ENCODE peak calls at places on chromosomes 4 and X, in eight cellular contexts. H is GM12892, I is dermis microvascular lymphatic vessel endothelial cell, Q is HEK293T, L is MCF 10A, M is foreskin fibroblast, D is posterior vena cava, R is left ventricle myocardium superior. Y is an unnamed sample.

GRCh38 chr4:76267811-76268210 is 16.3 kb downstream of the FAM47E start:
- DNase-seq in H (no peak), I (no peak), Q (no peak), L (no peak), M (no peak), D (no peak), R (no peak), Y (no peak)

GRCh38 chrX:132271330-132271729 is 52.1 kb upstream of the RAP2C start:
- DNase-seq in H (no peak), I (no peak), Q (no peak), L (peak; percentile 61), M (peak; percentile 42), D (no peak), R (no peak), Y (no peak)

GRCh38 chrX:115898382-115899001 is 272.1 kb upstream of the AGTR2 start:
- DNase-seq in H (no peak), I (no peak), Q (peak; percentile 48), L (peak; percentile 14), M (no peak), D (peak; percentile 85), R (no peak), Y (peak; percentile 29)

GRCh38 chr4:140308366-140309123 is 64.9 kb upstream of the SCOC start:
- DNase-seq in H (no peak), I (no peak), Q (no peak), L (peak; percentile 91), M (peak; percentile 89), D (peak; percentile 92), R (peak; percentile 82), Y (peak; percentile 98)

GRCh38 chrX:49919617-49920016 is 2.8 kb upstream of the CLCN5 start:
- DNase-seq in H (no peak), I (peak; percentile 21), Q (peak; percentile 45), L (peak; percentile 44), M (peak; percentile 46), D (no peak), R (peak; percentile 44), Y (peak; percentile 46)

GRCh38 chr4:57403591-57403990 is 293.4 kb upstream of the IGFBP7 start:
- DNase-seq in H (no peak), I (no peak), Q (no peak), L (no peak), M (no peak), D (no peak), R (no peak), Y (no peak)

GRCh38 chrX:137549073-137549472 is 16.9 kb upstream of the ZIC3 start:
- DNase-seq in H (no peak), I (no peak), Q (no peak), L (no peak), M (no peak), D (no peak), R (no peak), Y (no peak)

GRCh38 chr4:168639914-168640313 is 143.1 kb downstream of the PALLD start:
- DNase-seq in H (no peak), I (no peak), Q (no peak), L (no peak), M (no peak), D (no peak), R (peak; percentile 43), Y (no peak)

GRCh38 chr4:27916432-27917184 is 1056.0 kb downstream of the STIM2 start:
- DNase-seq in H (no peak), I (peak; percentile 5), Q (no peak), L (no peak), M (no peak), D (no peak), R (no peak), Y (no peak)

GRCh38 chr4:141995051-141995450 is 358.7 kb downstream of the IL15 start:
- DNase-seq in H (no peak), I (no peak), Q (no peak), L (no peak), M (no peak), D (no peak), R (no peak), Y (no peak)

GRCh38 chrX:103157511-103158316 is 57.2 kb upstream of the BEX4 start:
- DNase-seq in H (no peak), I (peak; percentile 27), Q (peak; percentile 62), L (peak; percentile 59), M (peak; percentile 66), D (no peak), R (no peak), Y (peak; percentile 27)

GRCh38 chr4:186068581-186069402 is at the start of gene TLR3:
- DNase-seq in H (no peak), I (peak; percentile 18), Q (no peak), L (peak; percentile 52), M (peak; percentile 52), D (no peak), R (no peak), Y (peak; percentile 22)

GRCh38 chrX:11998944-11999343 is 139.3 kb upstream of the FRMPD4 start:
- DNase-seq in H (no peak), I (peak; percentile 0), Q (no peak), L (no peak), M (no peak), D (no peak), R (no peak), Y (no peak)

GRCh38 chrX:17826609-17827496 is 34.2 kb downstream of the RAI2 start:
- DNase-seq in H (no peak), I (peak; percentile 9), Q (no peak), L (no peak), M (peak; percentile 80), D (no peak), R (no peak), Y (no peak)

GRCh38 chrX:133813991-133814390 is 171.4 kb downstream of the GPC3 start:
- DNase-seq in H (no peak), I (no peak), Q (no peak), L (no peak), M (peak; percentile 21), D (no peak), R (no peak), Y (no peak)

GRCh38 chr4:189202182-189202868 is 738.3 kb upstream of the FRG1 start:
- DNase-seq in H (no peak), I (peak; percentile 34), Q (peak; percentile 45), L (peak; percentile 77), M (peak; percentile 86), D (peak; percentile 88), R (peak; percentile 83), Y (peak; percentile 92)

GRCh38 chr4:22573198-22573597 is 57.3 kb upstream of the ADGRA3 start:
- DNase-seq in H (no peak), I (no peak), Q (no peak), L (peak; percentile 41), M (no peak), D (peak; percentile 86), R (peak; percentile 76), Y (no peak)

GRCh38 chr4:68267433-68267944 is 22.0 kb upstream of the TMPRSS11B start:
- DNase-seq in H (no peak), I (no peak), Q (no peak), L (no peak), M (peak; percentile 1), D (no peak), R (no peak), Y (peak; percentile 56)

GRCh38 chrX:70973221-70973620 is 42.3 kb upstream of the SLC7A3 start:
- DNase-seq in H (no peak), I (no peak), Q (no peak), L (no peak), M (no peak), D (no peak), R (no peak), Y (peak; percentile 5)

GRCh38 chrX:4841216-4841745 is 1127.8 kb upstream of the PRKX start:
- DNase-seq in H (no peak), I (no peak), Q (no peak), L (no peak), M (peak; percentile 10), D (no peak), R (no peak), Y (no peak)

GRCh38 chrX:21975827-21976226 is 35.3 kb downstream of the SMS start:
- DNase-seq in H (no peak), I (peak; percentile 72), Q (no peak), L (peak; percentile 36), M (peak; percentile 81), D (no peak), R (no peak), Y (peak; percentile 89)

GRCh38 chrX:49838374-49838773 is 9.3 kb downstream of the PAGE4 start:
- DNase-seq in H (no peak), I (peak; percentile 34), Q (peak; percentile 51), L (peak; percentile 51), M (peak; percentile 55), D (no peak), R (no peak), Y (peak; percentile 15)

GRCh38 chr4:87926554-87927098 is 48.9 kb upstream of the SPP1 start:
- DNase-seq in H (no peak), I (no peak), Q (no peak), L (no peak), M (no peak), D (no peak), R (no peak), Y (no peak)

GRCh38 chr4:136796953-136797352 is 735.3 kb downstream of the PCDH18 start:
- DNase-seq in H (no peak), I (peak; percentile 52), Q (no peak), L (no peak), M (no peak), D (no peak), R (no peak), Y (no peak)

GRCh38 chr4:179095585-179096228 is 1653.5 kb upstream of the AGA start:
- DNase-seq in H (no peak), I (no peak), Q (peak; percentile 5), L (peak; percentile 70), M (no peak), D (no peak), R (no peak), Y (peak; percentile 46)

GRCh38 chr4:138275946-138276621 is 33.9 kb upstream of the SLC7A11 start:
- DNase-seq in H (no peak), I (peak; percentile 86), Q (no peak), L (peak; percentile 79), M (peak; percentile 85), D (no peak), R (no peak), Y (peak; percentile 91)

GRCh38 chr4:170990989-170991589 is 822.1 kb upstream of the GALNTL6 start:
- DNase-seq in H (no peak), I (no peak), Q (peak; percentile 42), L (peak; percentile 63), M (no peak), D (no peak), R (no peak), Y (no peak)

GRCh38 chr4:147312376-147313046 is 168.4 kb upstream of the EDNRA start:
- DNase-seq in H (no peak), I (no peak), Q (peak; percentile 27), L (no peak), M (peak; percentile 80), D (no peak), R (no peak), Y (peak; percentile 81)

GRCh38 chr4:151184523-151185458 is 85.4 kb downstream of the RPS3A start:
- DNase-seq in H (no peak), I (peak; percentile 89), Q (no peak), L (peak; percentile 24), M (peak; percentile 89), D (no peak), R (no peak), Y (peak; percentile 89)